ENCODE peak calls at places on chromosomes 16 and 17, in ten cellular contexts. F, C, V, S, M, L, D, Z, Q and T are unnamed samples.

GRCh38 chr16:86335266-86336172 is 174.8 kb upstream of the FOXF1 start:
- DNase-seq in F (no peak), C (no peak), V (no peak), S (no peak), M (no peak), L (no peak), D (no peak), Z (no peak), Q (no peak), T (no peak)

GRCh38 chr16:84823484-84823883 is 3.7 kb downstream of the CRISPLD2 start:
- DNase-seq in F (no peak), C (no peak), V (peak), S (no peak), M (no peak), L (no peak), D (no peak), Z (no peak), Q (no peak), T (no peak)

GRCh38 chr17:46191332-46192210 is 1.7 kb downstream of the KANSL1 start:
- DNase-seq in F (peak), C (peak), V (peak), S (peak), M (peak), L (no peak), D (peak), Z (peak), Q (peak), T (peak)

GRCh38 chr16:77332792-77333191 is 102.0 kb downstream of the ADAMTS18 start:
- DNase-seq in F (no peak), C (no peak), V (no peak), S (no peak), M (no peak), L (no peak), D (no peak), Z (no peak), Q (no peak), T (no peak)

GRCh38 chr17:19727466-19728113 is 11.2 kb upstream of the SLC47A2 start:
- DNase-seq in F (no peak), C (no peak), V (peak), S (no peak), M (no peak), L (peak), D (peak), Z (peak), Q (no peak), T (no peak)

GRCh38 chr16:21339927-21340326 is 61.8 kb upstream of the CRYM start:
- DNase-seq in F (no peak), C (no peak), V (no peak), S (no peak), M (no peak), L (no peak), D (no peak), Z (no peak), Q (no peak), T (no peak)

GRCh38 chr16:6031567-6031966 is 934.0 kb upstream of the EEF2KMT start:
- DNase-seq in F (no peak), C (no peak), V (no peak), S (no peak), M (no peak), L (no peak), D (no peak), Z (no peak), Q (no peak), T (no peak)

GRCh38 chr17:35537569-35538209 is at the start of gene SLFN12L:
- DNase-seq in F (peak), C (no peak), V (no peak), S (no peak), M (peak), L (no peak), D (peak), Z (no peak), Q (no peak), T (peak)

GRCh38 chr17:81061027-81061426 is 26.1 kb downstream of the BAIAP2 start:
- DNase-seq in F (no peak), C (no peak), V (no peak), S (no peak), M (no peak), L (no peak), D (no peak), Z (no peak), Q (no peak), T (no peak)

GRCh38 chr16:57883480-57883879 is 81.2 kb upstream of the KIFC3 start:
- DNase-seq in F (no peak), C (no peak), V (no peak), S (no peak), M (no peak), L (no peak), D (no peak), Z (no peak), Q (no peak), T (no peak)

GRCh38 chr16:89629827-89630610 is 16.6 kb downstream of the DPEP1 start:
- DNase-seq in F (no peak), C (no peak), V (no peak), S (no peak), M (no peak), L (no peak), D (no peak), Z (no peak), Q (no peak), T (no peak)

GRCh38 chr17:62621223-62621622 is 6.2 kb upstream of the MRC2 start:
- DNase-seq in F (no peak), C (no peak), V (no peak), S (no peak), M (no peak), L (no peak), D (no peak), Z (no peak), Q (no peak), T (no peak)

GRCh38 chr16:89105599-89106151 is 12.0 kb downstream of the ACSF3 start:
- DNase-seq in F (no peak), C (no peak), V (no peak), S (no peak), M (no peak), L (no peak), D (no peak), Z (no peak), Q (no peak), T (no peak)

GRCh38 chr17:79988163-79988971 is 47.3 kb downstream of the TBC1D16 start:
- DNase-seq in F (peak), C (peak), V (no peak), S (peak), M (no peak), L (no peak), D (no peak), Z (peak), Q (peak), T (no peak)

GRCh38 chr17:13114601-13115024 is 96.8 kb upstream of the ELAC2 start:
- DNase-seq in F (peak), C (peak), V (peak), S (peak), M (peak), L (peak), D (peak), Z (peak), Q (peak), T (peak)

GRCh38 chr16:3026003-3026378 is 2.2 kb downstream of the THOC6 start:
- DNase-seq in F (no peak), C (no peak), V (peak), S (no peak), M (no peak), L (no peak), D (no peak), Z (no peak), Q (no peak), T (no peak)

GRCh38 chr16:77191259-77191969 is 424 bp downstream of the MON1B start:
- DNase-seq in F (peak), C (no peak), V (no peak), S (no peak), M (no peak), L (no peak), D (no peak), Z (no peak), Q (no peak), T (peak)

GRCh38 chr17:65660947-65661346 is 99.5 kb upstream of the AXIN2 start:
- DNase-seq in F (no peak), C (no peak), V (no peak), S (no peak), M (no peak), L (no peak), D (no peak), Z (peak), Q (no peak), T (no peak)

GRCh38 chr17:55818451-55819375 is 67.9 kb downstream of the PCTP start:
- DNase-seq in F (no peak), C (no peak), V (no peak), S (no peak), M (no peak), L (no peak), D (no peak), Z (no peak), Q (no peak), T (no peak)

GRCh38 chr17:34847939-34848338 is 113.3 kb downstream of the CCT6B start:
- DNase-seq in F (no peak), C (no peak), V (no peak), S (no peak), M (no peak), L (no peak), D (no peak), Z (no peak), Q (no peak), T (no peak)

GRCh38 chr16:27745348-27745747 is 195.4 kb downstream of the KATNIP start:
- DNase-seq in F (no peak), C (no peak), V (no peak), S (no peak), M (no peak), L (no peak), D (no peak), Z (peak), Q (no peak), T (no peak)

GRCh38 chr17:20975566-20975965 is 67.2 kb downstream of the USP22 start:
- DNase-seq in F (no peak), C (no peak), V (no peak), S (no peak), M (no peak), L (no peak), D (no peak), Z (peak), Q (no peak), T (no peak)

GRCh38 chr16:3276679-3277078 is 6.6 kb upstream of the ZNF263 start:
- DNase-seq in F (no peak), C (no peak), V (no peak), S (no peak), M (no peak), L (no peak), D (no peak), Z (no peak), Q (no peak), T (no peak)

GRCh38 chr16:1538804-1539520 is 5.5 kb downstream of the TMEM204 start:
- DNase-seq in F (peak), C (peak), V (peak), S (no peak), M (no peak), L (no peak), D (no peak), Z (no peak), Q (no peak), T (peak)

GRCh38 chr16:3654249-3654991 is at the start of gene DNASE1:
- DNase-seq in F (peak), C (peak), V (peak), S (peak), M (peak), L (peak), D (peak), Z (peak), Q (peak), T (peak)

GRCh38 chr17:12959441-12959840 is 58.4 kb downstream of the ELAC2 start:
- DNase-seq in F (no peak), C (no peak), V (no peak), S (no peak), M (no peak), L (no peak), D (no peak), Z (peak), Q (no peak), T (no peak)

GRCh38 chr17:72545756-72546155 is 424.9 kb downstream of the SOX9 start:
- DNase-seq in F (no peak), C (no peak), V (no peak), S (no peak), M (no peak), L (no peak), D (no peak), Z (no peak), Q (no peak), T (no peak)

GRCh38 chr16:49483651-49484451 is 110.2 kb downstream of the C16orf78 start:
- DNase-seq in F (no peak), C (no peak), V (no peak), S (no peak), M (no peak), L (no peak), D (no peak), Z (no peak), Q (no peak), T (no peak)

GRCh38 chr17:68834328-68834836 is 120.8 kb downstream of the ABCA8 start:
- DNase-seq in F (no peak), C (no peak), V (no peak), S (no peak), M (no peak), L (no peak), D (no peak), Z (no peak), Q (no peak), T (no peak)

GRCh38 chr16:2529961-2530628 is 1.1 kb downstream of the CEMP1 start:
- DNase-seq in F (no peak), C (no peak), V (no peak), S (no peak), M (no peak), L (no peak), D (no peak), Z (no peak), Q (no peak), T (no peak)

GRCh38 chr16:90001761-90002503 is 17.3 kb downstream of the DBNDD1 start:
- DNase-seq in F (no peak), C (no peak), V (no peak), S (no peak), M (no peak), L (no peak), D (peak), Z (no peak), Q (no peak), T (no peak)

GRCh38 chr17:76307299-76307965 is 644 bp downstream of the QRICH2 start:
- DNase-seq in F (no peak), C (no peak), V (no peak), S (no peak), M (no peak), L (no peak), D (no peak), Z (no peak), Q (no peak), T (no peak)

GRCh38 chr16:53153130-53153529 is 98.3 kb downstream of the CHD9 start:
- DNase-seq in F (no peak), C (no peak), V (no peak), S (no peak), M (no peak), L (no peak), D (no peak), Z (no peak), Q (no peak), T (no peak)

GRCh38 chr16:26623442-26623841 is 443.3 kb upstream of the C16orf82 start:
- DNase-seq in F (no peak), C (no peak), V (no peak), S (no peak), M (no peak), L (no peak), D (no peak), Z (no peak), Q (no peak), T (no peak)

GRCh38 chr17:12545877-12546513 is 119.7 kb upstream of the MYOCD start:
- DNase-seq in F (no peak), C (peak), V (no peak), S (no peak), M (peak), L (peak), D (peak), Z (peak), Q (peak), T (peak)